ENCODE peak calls at places on chromosomes 6 and 20, in eight cellular contexts. Z is fibroblast of pulmonary artery, R is ascending aorta, T is bronchial epithelial cell, C is stomach, H is upper lobe of right lung, F is AG04450, X is mammary epithelial cell. S is an unnamed sample.

GRCh38 chr6:119929121-119929520 is 579.6 kb upstream of the MAN1A1 start:
- DNase-seq in Z (no peak), R (no peak), T (peak; percentile 41), C (no peak), H (no peak), F (no peak), X (no peak), S (no peak)

GRCh38 chr6:135594000-135594399 is 96.5 kb upstream of the AHI1 start:
- DNase-seq in Z (no peak), R (no peak), T (no peak), C (no peak), H (no peak), F (no peak), X (no peak), S (no peak)

GRCh38 chr20:8664778-8665177 is 404.1 kb upstream of the PLCB4 start:
- DNase-seq in Z (no peak), R (no peak), T (no peak), C (no peak), H (no peak), F (no peak), X (no peak), S (no peak)

GRCh38 chr6:144149894-144150672 is at the start of gene STX11:
- DNase-seq in Z (peak; percentile 18), R (peak; percentile 82), T (peak; percentile 13), C (peak; percentile 67), H (peak; percentile 92), F (no peak), X (peak; percentile 59), S (peak; percentile 84)

GRCh38 chr6:79802657-79803310 is 144.6 kb downstream of the ELOVL4 start:
- DNase-seq in Z (no peak), R (no peak), T (no peak), C (no peak), H (no peak), F (no peak), X (no peak), S (no peak)

GRCh38 chr20:3652646-3653596 is 10.3 kb downstream of the GFRA4 start:
- DNase-seq in Z (no peak), R (no peak), T (no peak), C (no peak), H (peak; percentile 42), F (no peak), X (no peak), S (no peak)

GRCh38 chr6:122719176-122719575 is 60.3 kb upstream of the FABP7 start:
- DNase-seq in Z (no peak), R (no peak), T (no peak), C (no peak), H (no peak), F (no peak), X (no peak), S (no peak)

GRCh38 chr20:31988430-31989015 is 20.6 kb downstream of the XKR7 start:
- DNase-seq in Z (no peak), R (no peak), T (no peak), C (no peak), H (no peak), F (no peak), X (no peak), S (no peak)

GRCh38 chr6:111750753-111751684 is 122.2 kb downstream of the FYN start:
- DNase-seq in Z (peak; percentile 97), R (no peak), T (no peak), C (no peak), H (no peak), F (no peak), X (no peak), S (no peak)

GRCh38 chr6:25218346-25218745 is 60.8 kb upstream of the CARMIL1 start:
- DNase-seq in Z (no peak), R (no peak), T (peak; percentile 22), C (no peak), H (no peak), F (no peak), X (no peak), S (no peak)

GRCh38 chr6:110813813-110814487 is 1.3 kb downstream of the CDK19 start:
- DNase-seq in Z (no peak), R (no peak), T (peak; percentile 26), C (no peak), H (no peak), F (no peak), X (peak; percentile 11), S (no peak)

GRCh38 chr20:43186312-43186711 is 3.4 kb downstream of the PTPRT start:
- DNase-seq in Z (no peak), R (no peak), T (no peak), C (no peak), H (no peak), F (no peak), X (no peak), S (no peak)

GRCh38 chr6:63904844-63905243 is 269.2 kb downstream of the PHF3 start:
- DNase-seq in Z (peak; percentile 96), R (no peak), T (peak; percentile 87), C (no peak), H (no peak), F (no peak), X (peak; percentile 70), S (no peak)

GRCh38 chr6:123636771-123637170 is at the start of gene TRDN:
- DNase-seq in Z (no peak), R (no peak), T (no peak), C (no peak), H (no peak), F (no peak), X (no peak), S (no peak)

GRCh38 chr6:158452191-158452590 is 107.7 kb upstream of the TMEM181 start:
- DNase-seq in Z (no peak), R (no peak), T (peak; percentile 86), C (no peak), H (no peak), F (no peak), X (peak; percentile 48), S (peak; percentile 80)

GRCh38 chr6:40425192-40425919 is 161.8 kb downstream of the LRFN2 start:
- DNase-seq in Z (no peak), R (no peak), T (no peak), C (peak; percentile 46), H (no peak), F (no peak), X (no peak), S (no peak)

GRCh38 chr20:37403107-37404033 is 57.4 kb downstream of the SRC start:
- DNase-seq in Z (no peak), R (no peak), T (no peak), C (no peak), H (no peak), F (no peak), X (no peak), S (no peak)

GRCh38 chr20:54174452-54175175 is 828 bp upstream of the CYP24A1 start:
- DNase-seq in Z (no peak), R (no peak), T (peak; percentile 41), C (no peak), H (no peak), F (no peak), X (no peak), S (no peak)

GRCh38 chr6:169653691-169654090 is 48.1 kb downstream of the WDR27 start:
- DNase-seq in Z (no peak), R (no peak), T (no peak), C (no peak), H (no peak), F (no peak), X (no peak), S (no peak)
- H3K4me3 ChIP-seq in Z (no peak overlapping the region), R (peak overlapping the region; percentile 62), T (no peak overlapping the region), C (no peak overlapping the region), H (peak overlapping the region; percentile 57), F (no peak overlapping the region), X (no peak overlapping the region), S (no peak overlapping the region)

GRCh38 chr6:14260839-14261238 is 143.3 kb downstream of the CD83 start:
- DNase-seq in Z (no peak), R (no peak), T (no peak), C (no peak), H (no peak), F (no peak), X (no peak), S (no peak)

GRCh38 chr6:14267885-14268660 is 150.5 kb downstream of the CD83 start:
- DNase-seq in Z (no peak), R (no peak), T (no peak), C (no peak), H (no peak), F (no peak), X (no peak), S (no peak)

GRCh38 chr6:14265049-14266021 is 147.8 kb downstream of the CD83 start:
- DNase-seq in Z (no peak), R (no peak), T (no peak), C (no peak), H (no peak), F (no peak), X (no peak), S (no peak)

GRCh38 chr6:14266266-14266665 is 148.7 kb downstream of the CD83 start:
- DNase-seq in Z (no peak), R (no peak), T (no peak), C (no peak), H (no peak), F (no peak), X (no peak), S (no peak)

DNA sequence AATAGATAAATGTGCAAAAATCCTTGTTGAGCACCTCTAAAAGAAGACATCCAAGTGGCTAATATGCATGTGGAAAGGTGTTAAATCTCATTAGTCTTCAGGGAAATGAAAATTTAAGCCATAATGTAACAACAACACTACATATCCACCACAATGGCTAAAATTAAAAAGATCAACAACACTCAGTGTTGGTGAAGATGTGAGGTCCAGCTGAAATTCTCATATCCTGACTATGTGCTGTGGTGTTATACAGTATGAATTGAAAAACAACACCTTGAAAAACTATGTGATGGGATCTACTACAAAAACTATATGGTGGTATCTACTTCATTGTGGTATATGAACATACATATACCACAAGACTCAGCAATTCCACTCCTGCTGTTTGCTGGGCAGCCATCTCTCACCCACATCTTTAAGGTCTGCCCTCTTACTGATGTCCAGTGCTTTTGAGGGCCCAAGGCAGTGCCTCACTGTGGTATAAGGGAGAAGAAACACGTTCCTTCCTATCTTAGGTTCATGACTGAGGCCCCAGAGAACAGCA is 146.4 kb downstream of the CD83 start:
- DNase-seq in Z (no peak), R (no peak), T (no peak), C (no peak), H (no peak), F (no peak), X (no peak), S (no peak)
- TF ChIP-seq CTCF in Z (no peak), R (no peak), T (no peak), C (no peak), H (no peak), F (no peak), X (no peak), S (no peak)

GRCh38 chr6:57048577-57048976 is 2.1 kb downstream of the KIAA1586 start:
- DNase-seq in Z (no peak), R (no peak), T (no peak), C (no peak), H (no peak), F (no peak), X (no peak), S (no peak)
- H3K4me3 ChIP-seq in Z (no peak overlapping the region), R (no peak overlapping the region), T (no peak overlapping the region), C (no peak overlapping the region), H (no peak overlapping the region), F (peak overlapping the region; percentile 37), X (no peak overlapping the region), S (no peak overlapping the region)

DNA sequence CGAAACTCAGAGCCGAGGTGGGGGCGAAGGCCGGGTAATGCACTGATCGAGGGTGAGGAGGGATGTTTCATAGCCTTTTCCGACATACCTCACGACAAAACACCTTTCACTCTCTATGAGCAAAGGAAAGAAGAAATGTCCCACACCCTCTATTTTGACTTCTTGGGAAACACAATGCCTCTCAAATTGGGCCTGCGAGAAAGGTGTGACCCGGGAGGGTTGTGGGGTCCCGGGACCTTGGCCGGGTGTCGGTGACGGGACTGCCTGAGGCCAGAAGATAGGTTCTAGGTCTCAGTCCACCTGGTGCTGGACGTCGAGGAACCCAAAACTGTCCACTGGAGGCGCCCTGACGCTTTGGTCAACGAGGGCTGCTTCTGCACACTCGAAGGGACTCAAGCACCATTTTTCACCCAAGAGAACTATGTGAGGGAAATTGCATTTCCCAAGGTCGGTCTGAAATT is 41.1 kb upstream of the OSTM1 start:
- DNase-seq in Z (peak; percentile 51), R (no peak), T (no peak), C (peak; percentile 66), H (peak; percentile 76), F (no peak), X (peak; percentile 25), S (no peak)
- TF ChIP-seq CTCF in Z (peak; percentile 46), R (no peak), T (peak; percentile 57), C (no peak), H (peak; percentile 44), F (peak; percentile 35), X (peak; percentile 40), S (peak; percentile 13)